ENCODE peak calls at places on chromosomes 7 and 10, in six cellular contexts. S, P, X, W, O and Y are unnamed samples.

GRCh38 chr10:13201132-13201531 is 33.0 kb downstream of the UCMA start:
- DNase-seq in O (peak; percentile 64), S (no peak), P (no peak), W (no peak), X (no peak), Y (no peak)

GRCh38 chr7:112411186-112411795 is 39.0 kb upstream of the IFRD1 start:
- DNase-seq in X (peak; percentile 38), O (peak; percentile 31), W (peak; percentile 14), S (no peak), P (peak; percentile 47), Y (peak; percentile 25)

GRCh38 chr10:132565516-132566209 is 28.1 kb downstream of the INPP5A start:
- DNase-seq in S (no peak), W (no peak), X (no peak), O (no peak), P (no peak), Y (no peak)

GRCh38 chr7:370775-371118 is 80.8 kb downstream of the FOXL3 start:
- DNase-seq in O (no peak), W (no peak), X (no peak), P (no peak), S (no peak), Y (no peak)

GRCh38 chr7:71687831-71688599 is 556.1 kb downstream of the GALNT17 start:
- DNase-seq in W (no peak), O (no peak), X (no peak), P (no peak), S (no peak), Y (no peak)

GRCh38 chr7:147909712-147910111 is 680.9 kb upstream of the C7orf33 start:
- DNase-seq in S (no peak), P (no peak), W (no peak), O (no peak), X (no peak), Y (no peak)

GRCh38 chr10:78277734-78278404 is 244.2 kb downstream of the RPS24 start:
- DNase-seq in O (peak; percentile 65), P (no peak), X (no peak), W (no peak), S (peak; percentile 83), Y (peak; percentile 62)

GRCh38 chr10:63767512-63767911 is 246.3 kb downstream of the REEP3 start:
- DNase-seq in S (no peak), P (peak; percentile 71), O (no peak), W (no peak), X (no peak), Y (no peak)

GRCh38 chr10:130904676-130905075 is 406.8 kb downstream of the TCERG1L start:
- DNase-seq in W (no peak), S (no peak), O (no peak), X (no peak), P (no peak), Y (no peak)

GRCh38 chr10:119340893-119341235 is 133.5 kb downstream of the GRK5 start:
- DNase-seq in P (no peak), X (no peak), O (no peak), W (no peak), S (no peak), Y (no peak)

GRCh38 chr10:21526184-21526951 is 886 bp upstream of the SKIDA1 start:
- DNase-seq in S (peak; percentile 89), W (peak; percentile 70), X (peak; percentile 51), P (peak; percentile 92), O (peak; percentile 80), Y (no peak)

GRCh38 chr7:47342646-47343045 is 239.3 kb downstream of the TNS3 start:
- DNase-seq in O (no peak), P (no peak), X (no peak), W (peak; percentile 3), S (no peak), Y (no peak)

GRCh38 chr7:137903382-137904169 is 56.8 kb upstream of the DGKI start:
- DNase-seq in W (peak; percentile 62), O (peak; percentile 55), X (peak; percentile 77), P (peak; percentile 81), S (no peak), Y (peak; percentile 61)

GRCh38 chr7:81769891-81770818 is at the start of gene HGF:
- DNase-seq in S (peak; percentile 58), X (peak; percentile 36), W (peak; percentile 18), O (peak; percentile 42), P (peak; percentile 10), Y (no peak)

GRCh38 chr10:12873172-12873571 is 128.3 kb downstream of the CCDC3 start:
- DNase-seq in X (no peak), S (no peak), W (no peak), O (no peak), P (no peak), Y (no peak)

GRCh38 chr7:49775065-49775948 is 1.9 kb downstream of the VWC2 start:
- DNase-seq in X (no peak), P (no peak), S (no peak), O (no peak), W (peak; percentile 11), Y (peak; percentile 30)

GRCh38 chr7:159095979-159096411 is 48.7 kb downstream of the VIPR2 start:
- DNase-seq in X (no peak), O (no peak), S (no peak), P (no peak), W (peak; percentile 5), Y (no peak)

GRCh38 chr10:95209509-95210127 is 15.6 kb downstream of the ACSM6 start:
- DNase-seq in P (no peak), O (no peak), S (no peak), X (no peak), W (no peak), Y (no peak)

GRCh38 chr7:157946398-157947060 is 609.7 kb downstream of the DNAJB6 start:
- DNase-seq in P (no peak), S (no peak), O (no peak), W (no peak), X (no peak), Y (no peak)

GRCh38 chr10:60979667-60980104 is 35.7 kb upstream of the RHOBTB1 start:
- DNase-seq in S (no peak), W (no peak), O (no peak), X (no peak), P (no peak), Y (no peak)

GRCh38 chr7:98840604-98841508 is 29.0 kb downstream of the TMEM130 start:
- DNase-seq in P (no peak), O (peak; percentile 70), W (no peak), S (no peak), X (no peak), Y (no peak)

GRCh38 chr10:13705526-13706169 is 118.9 kb downstream of the PRPF18 start:
- DNase-seq in S (peak; percentile 37), W (no peak), O (no peak), P (no peak), X (no peak), Y (no peak)

GRCh38 chr7:84162584-84162983 is 32.0 kb downstream of the SEMA3A start:
- DNase-seq in S (no peak), O (no peak), X (no peak), P (no peak), W (no peak), Y (no peak)

GRCh38 chr10:50561266-50561665 is 62.5 kb downstream of the SGMS1 start:
- DNase-seq in S (no peak), W (no peak), O (peak; percentile 96), X (no peak), P (peak; percentile 59), Y (no peak)

GRCh38 chr7:37363536-37364172 is 85.0 kb downstream of the ELMO1 start:
- DNase-seq in P (no peak), O (no peak), W (no peak), S (no peak), X (no peak), Y (no peak)